ENCODE peak calls at places on chromosomes 13 and 19, in nine cellular contexts. B is psoas muscle, H is transverse colon, Z is NCI-H1105, O is GM04503, U is pulmonary artery endothelial cell, S is progenitor cell of endocrine pancreas, W is NCI-H1436, X is globus pallidus. I is an unnamed sample.

GRCh38 chr19:51026554-51026831 is at the start of gene KLK11:
- DNase-seq in X (no peak), U (no peak), S (no peak), Z (peak), W (peak), O (no peak), B (no peak), H (no peak), I (no peak)

GRCh38 chr13:49497272-49497671 is 1.5 kb downstream of the PHF11 start:
- DNase-seq in X (no peak), U (no peak), B (no peak), W (no peak), Z (no peak), S (no peak), H (no peak), O (no peak), I (no peak)

GRCh38 chr13:30051531-30052060 is 201.2 kb upstream of the UBL3 start:
- DNase-seq in H (no peak), S (no peak), Z (no peak), U (no peak), O (no peak), B (no peak), W (no peak), X (no peak), I (no peak)

GRCh38 chr19:17159466-17160393 is 55.4 kb upstream of the USE1 start:
- DNase-seq in X (no peak), H (no peak), B (no peak), S (no peak), Z (no peak), O (peak), U (no peak), W (no peak), I (peak)

GRCh38 chr19:15199652-15200574 is 882 bp downstream of the NOTCH3 start:
- DNase-seq in X (no peak), B (no peak), O (no peak), U (no peak), Z (peak), S (peak), W (no peak), H (no peak), I (peak)

GRCh38 chr13:98909016-98909415 is 68.8 kb downstream of the DOCK9 start:
- DNase-seq in B (no peak), X (no peak), Z (no peak), W (no peak), H (no peak), O (no peak), S (no peak), U (no peak), I (no peak)

GRCh38 chr19:47110521-47111080 is 3.0 kb downstream of the ZC3H4 start:
- DNase-seq in B (no peak), U (no peak), S (no peak), O (no peak), H (no peak), X (no peak), Z (no peak), W (peak), I (peak)

GRCh38 chr19:35740108-35740422 is 2.2 kb downstream of the IGFLR1 start:
- DNase-seq in W (no peak), U (no peak), B (no peak), H (no peak), O (no peak), X (no peak), S (no peak), Z (peak), I (no peak)

GRCh38 chr13:92175330-92175729 is 776.9 kb downstream of the GPC5 start:
- DNase-seq in O (no peak), B (no peak), Z (no peak), U (no peak), H (no peak), S (no peak), X (peak), W (no peak), I (peak)

GRCh38 chr13:67408823-67409222 is 178.7 kb upstream of the PCDH9 start:
- DNase-seq in O (no peak), X (peak), U (no peak), H (no peak), Z (no peak), W (no peak), B (no peak), S (no peak), I (peak)

GRCh38 chr13:85816413-85816812 is 17.2 kb upstream of the SLITRK6 start:
- DNase-seq in W (peak), S (no peak), Z (no peak), U (no peak), B (no peak), X (no peak), H (no peak), O (no peak), I (peak)

GRCh38 chr13:93244141-93244917 is 17.7 kb downstream of the GPC6 start:
- DNase-seq in X (no peak), U (no peak), O (no peak), H (no peak), B (no peak), W (no peak), Z (no peak), S (no peak), I (peak)

GRCh38 chr13:74062933-74063332 is 71.3 kb downstream of the KLF12 start:
- DNase-seq in U (no peak), H (peak), S (no peak), B (peak), X (peak), O (no peak), Z (no peak), W (no peak), I (no peak)

GRCh38 chr19:28358604-28359003 is 854.3 kb downstream of the UQCRFS1 start:
- DNase-seq in Z (peak), B (no peak), W (no peak), X (no peak), H (no peak), O (no peak), S (no peak), U (no peak), I (no peak)

GRCh38 chr13:30373727-30374126 is 48.6 kb upstream of the UBE2L5 start:
- DNase-seq in W (no peak), U (no peak), Z (no peak), B (no peak), O (no peak), H (peak), X (no peak), S (no peak), I (no peak)

GRCh38 chr13:70723732-70724131 is 615.5 kb upstream of the KLHL1 start:
- DNase-seq in X (no peak), Z (peak), O (no peak), H (no peak), U (no peak), B (no peak), S (no peak), W (no peak), I (peak)

GRCh38 chr13:94063096-94063495 is 416.4 kb downstream of the DCT start:
- DNase-seq in S (no peak), B (no peak), O (peak), X (no peak), H (no peak), Z (no peak), U (no peak), W (no peak), I (peak)

GRCh38 chr19:10998045-10998533 is 37.3 kb downstream of the SMARCA4 start:
- DNase-seq in U (no peak), Z (no peak), O (no peak), X (no peak), H (peak), B (peak), W (no peak), S (no peak), I (peak)

GRCh38 chr19:45097450-45097775 is 4.4 kb downstream of the PPP1R37 start:
- DNase-seq in O (no peak), Z (no peak), U (no peak), B (no peak), S (no peak), H (no peak), W (no peak), X (no peak), I (no peak)

GRCh38 chr19:4506449-4507149 is 11.7 kb downstream of the PLIN4 start:
- DNase-seq in S (no peak), H (no peak), X (no peak), O (no peak), B (no peak), W (no peak), Z (no peak), U (peak), I (no peak)

GRCh38 chr13:111281751-111282311 is 38.6 kb upstream of the TEX29 start:
- DNase-seq in H (no peak), S (no peak), O (peak), B (no peak), Z (peak), X (peak), U (no peak), W (peak), I (peak)

GRCh38 chr13:19781526-19781925 is 1.2 kb downstream of the PSPC1 start:
- DNase-seq in U (no peak), Z (no peak), W (no peak), O (no peak), X (no peak), S (no peak), H (no peak), B (no peak), I (no peak)

GRCh38 chr13:75153834-75154233 is 328.1 kb downstream of the TBC1D4 start:
- DNase-seq in X (no peak), H (no peak), W (no peak), O (peak), U (no peak), S (no peak), Z (no peak), B (no peak), I (peak)

GRCh38 chr13:79779761-79780160 is 298.8 kb downstream of the NDFIP2 start:
- DNase-seq in O (peak), X (no peak), S (no peak), U (no peak), B (peak), H (peak), W (no peak), Z (no peak), I (peak)

GRCh38 chr13:74575729-74576125 is 441.5 kb upstream of the KLF12 start:
- DNase-seq in Z (no peak), X (peak), W (peak), U (no peak), H (peak), S (peak), B (peak), O (no peak), I (peak)

GRCh38 chr19:11130824-11131455 is 24.6 kb downstream of the SPC24 start:
- DNase-seq in U (peak), O (no peak), Z (peak), B (peak), W (peak), S (peak), H (peak), X (peak), I (peak)

GRCh38 chr13:52597676-52598075 is 44.6 kb upstream of the HNRNPA1L2 start:
- DNase-seq in W (no peak), H (no peak), O (no peak), Z (no peak), U (no peak), B (no peak), S (no peak), X (no peak), I (no peak)

GRCh38 chr13:91174886-91175501 is 172.5 kb upstream of the MIR17HG start:
- DNase-seq in X (no peak), B (no peak), H (no peak), Z (no peak), S (peak), U (no peak), O (no peak), W (no peak), I (no peak)

GRCh38 chr19:4130635-4131438 is 6.9 kb upstream of the MAP2K2 start:
- DNase-seq in X (no peak), S (no peak), H (peak), B (no peak), U (no peak), O (peak), W (no peak), Z (no peak), I (peak)

GRCh38 chr19:18292810-18293641 is 11.6 kb upstream of the JUND start:
- DNase-seq in B (peak), X (no peak), H (peak), W (peak), O (no peak), Z (peak), U (no peak), S (no peak), I (peak)